ENCODE peak calls at places on chromosomes 3 and 15, in six cellular contexts. One of them, this sample, is unnamed.

GRCh38 chr3:169661567-169662214 is 1.8 kb downstream of the MECOM start:
- DNase-seq in CD8-positive, alpha-beta memory T cell: no peak
- DNase-seq in amygdala: no peak
- DNase-seq in activated T-cell treated with anti-CD3 and anti-CD28 coated beads for 48 hours: no peak
- DNase-seq in GM12891: no peak
- DNase-seq in T-helper 9 cell: no peak
- DNase-seq in this sample: no peak

GRCh38 chr3:13005301-13005700 is 67.9 kb downstream of the IQSEC1 start:
- DNase-seq in activated T-cell treated with anti-CD3 and anti-CD28 coated beads for 48 hours: no peak
- DNase-seq in CD8-positive, alpha-beta memory T cell: no peak
- DNase-seq in amygdala: no peak
- DNase-seq in GM12891: no peak
- DNase-seq in T-helper 9 cell: no peak
- DNase-seq in this sample: no peak

GRCh38 chr15:75067123-75067854 is 43.9 kb downstream of the PPCDC start:
- DNase-seq in T-helper 9 cell: no peak
- DNase-seq in amygdala: no peak
- DNase-seq in GM12891: no peak
- DNase-seq in CD8-positive, alpha-beta memory T cell: peak
- DNase-seq in activated T-cell treated with anti-CD3 and anti-CD28 coated beads for 48 hours: no peak
- DNase-seq in this sample: no peak

GRCh38 chr15:66901336-66902100 is 163.9 kb upstream of the SMAD3 start:
- DNase-seq in amygdala: no peak
- DNase-seq in activated T-cell treated with anti-CD3 and anti-CD28 coated beads for 48 hours: no peak
- DNase-seq in GM12891: no peak
- DNase-seq in CD8-positive, alpha-beta memory T cell: no peak
- DNase-seq in T-helper 9 cell: no peak
- DNase-seq in this sample: no peak

GRCh38 chr3:3200632-3201212 is 21.2 kb upstream of the CRBN start:
- DNase-seq in T-helper 9 cell: no peak
- DNase-seq in activated T-cell treated with anti-CD3 and anti-CD28 coated beads for 48 hours: no peak
- DNase-seq in GM12891: no peak
- DNase-seq in amygdala: no peak
- DNase-seq in CD8-positive, alpha-beta memory T cell: no peak
- DNase-seq in this sample: peak

GRCh38 chr3:161766301-161766700 is 269.7 kb downstream of the OTOL1 start:
- DNase-seq in amygdala: no peak
- DNase-seq in T-helper 9 cell: no peak
- DNase-seq in activated T-cell treated with anti-CD3 and anti-CD28 coated beads for 48 hours: no peak
- DNase-seq in CD8-positive, alpha-beta memory T cell: no peak
- DNase-seq in GM12891: no peak
- DNase-seq in this sample: no peak

GRCh38 chr15:63990449-63990848 is 55.8 kb downstream of the DAPK2 start:
- DNase-seq in T-helper 9 cell: no peak
- DNase-seq in activated T-cell treated with anti-CD3 and anti-CD28 coated beads for 48 hours: no peak
- DNase-seq in GM12891: no peak
- DNase-seq in amygdala: no peak
- DNase-seq in CD8-positive, alpha-beta memory T cell: no peak
- DNase-seq in this sample: no peak

GRCh38 chr3:107117922-107118576 is 259.2 kb upstream of the CCDC54 start:
- DNase-seq in T-helper 9 cell: no peak
- DNase-seq in activated T-cell treated with anti-CD3 and anti-CD28 coated beads for 48 hours: no peak
- DNase-seq in amygdala: peak
- DNase-seq in CD8-positive, alpha-beta memory T cell: no peak
- DNase-seq in GM12891: peak
- DNase-seq in this sample: peak

GRCh38 chr3:13072239-13073041 is 789 bp downstream of the IQSEC1 start:
- DNase-seq in GM12891: no peak
- DNase-seq in T-helper 9 cell: no peak
- DNase-seq in CD8-positive, alpha-beta memory T cell: no peak
- DNase-seq in activated T-cell treated with anti-CD3 and anti-CD28 coated beads for 48 hours: no peak
- DNase-seq in amygdala: peak
- DNase-seq in this sample: peak

GRCh38 chr15:68427961-68428360 is 4.0 kb downstream of the ITGA11 start:
- DNase-seq in amygdala: no peak
- DNase-seq in CD8-positive, alpha-beta memory T cell: no peak
- DNase-seq in T-helper 9 cell: no peak
- DNase-seq in activated T-cell treated with anti-CD3 and anti-CD28 coated beads for 48 hours: no peak
- DNase-seq in GM12891: no peak
- DNase-seq in this sample: no peak

GRCh38 chr3:94114667-94115066 is 51.8 kb downstream of the NSUN3 start:
- DNase-seq in T-helper 9 cell: no peak
- DNase-seq in activated T-cell treated with anti-CD3 and anti-CD28 coated beads for 48 hours: no peak
- DNase-seq in amygdala: no peak
- DNase-seq in CD8-positive, alpha-beta memory T cell: no peak
- DNase-seq in GM12891: no peak
- DNase-seq in this sample: no peak

GRCh38 chr3:58231666-58232065 is 5.9 kb upstream of the ABHD6 start:
- DNase-seq in T-helper 9 cell: no peak
- DNase-seq in CD8-positive, alpha-beta memory T cell: no peak
- DNase-seq in GM12891: no peak
- DNase-seq in activated T-cell treated with anti-CD3 and anti-CD28 coated beads for 48 hours: no peak
- DNase-seq in amygdala: no peak
- DNase-seq in this sample: no peak

GRCh38 chr3:57161915-57162314 is 3.2 kb downstream of the IL17RD start:
- DNase-seq in GM12891: no peak
- DNase-seq in activated T-cell treated with anti-CD3 and anti-CD28 coated beads for 48 hours: no peak
- DNase-seq in T-helper 9 cell: no peak
- DNase-seq in amygdala: no peak
- DNase-seq in CD8-positive, alpha-beta memory T cell: no peak
- DNase-seq in this sample: no peak

GRCh38 chr3:44893097-44893496 is 18.7 kb downstream of the TGM4 start:
- DNase-seq in T-helper 9 cell: no peak
- DNase-seq in GM12891: no peak
- DNase-seq in amygdala: no peak
- DNase-seq in activated T-cell treated with anti-CD3 and anti-CD28 coated beads for 48 hours: no peak
- DNase-seq in CD8-positive, alpha-beta memory T cell: no peak
- DNase-seq in this sample: no peak

GRCh38 chr15:52415628-52416027 is 113.1 kb downstream of the MYO5A start:
- DNase-seq in GM12891: no peak
- DNase-seq in activated T-cell treated with anti-CD3 and anti-CD28 coated beads for 48 hours: no peak
- DNase-seq in T-helper 9 cell: no peak
- DNase-seq in CD8-positive, alpha-beta memory T cell: no peak
- DNase-seq in amygdala: no peak
- DNase-seq in this sample: no peak

GRCh38 chr3:134859341-134859740 is 64.3 kb downstream of the EPHB1 start:
- DNase-seq in GM12891: no peak
- DNase-seq in activated T-cell treated with anti-CD3 and anti-CD28 coated beads for 48 hours: no peak
- DNase-seq in CD8-positive, alpha-beta memory T cell: no peak
- DNase-seq in amygdala: no peak
- DNase-seq in T-helper 9 cell: no peak
- DNase-seq in this sample: no peak

GRCh38 chr3:171842864-171843511 is at the start of gene TMEM212:
- DNase-seq in activated T-cell treated with anti-CD3 and anti-CD28 coated beads for 48 hours: no peak
- DNase-seq in T-helper 9 cell: no peak
- DNase-seq in CD8-positive, alpha-beta memory T cell: no peak
- DNase-seq in GM12891: no peak
- DNase-seq in amygdala: no peak
- DNase-seq in this sample: no peak

GRCh38 chr15:78638658-78639314 is 2.2 kb downstream of the CHRNB4 start:
- DNase-seq in activated T-cell treated with anti-CD3 and anti-CD28 coated beads for 48 hours: no peak
- DNase-seq in T-helper 9 cell: peak
- DNase-seq in amygdala: no peak
- DNase-seq in GM12891: peak
- DNase-seq in CD8-positive, alpha-beta memory T cell: no peak
- DNase-seq in this sample: no peak

GRCh38 chr3:192212979-192213378 is 514.4 kb downstream of the FGF12 start:
- DNase-seq in T-helper 9 cell: no peak
- DNase-seq in amygdala: no peak
- DNase-seq in activated T-cell treated with anti-CD3 and anti-CD28 coated beads for 48 hours: no peak
- DNase-seq in CD8-positive, alpha-beta memory T cell: no peak
- DNase-seq in GM12891: no peak
- DNase-seq in this sample: no peak

GRCh38 chr3:140093742-140094141 is 158.8 kb downstream of the CLSTN2 start:
- DNase-seq in activated T-cell treated with anti-CD3 and anti-CD28 coated beads for 48 hours: no peak
- DNase-seq in GM12891: no peak
- DNase-seq in CD8-positive, alpha-beta memory T cell: no peak
- DNase-seq in T-helper 9 cell: no peak
- DNase-seq in amygdala: no peak
- DNase-seq in this sample: no peak

GRCh38 chr15:79640206-79640605 is 208.1 kb downstream of the MINAR1 start:
- DNase-seq in CD8-positive, alpha-beta memory T cell: no peak
- DNase-seq in amygdala: no peak
- DNase-seq in activated T-cell treated with anti-CD3 and anti-CD28 coated beads for 48 hours: no peak
- DNase-seq in T-helper 9 cell: no peak
- DNase-seq in GM12891: no peak
- DNase-seq in this sample: no peak

GRCh38 chr15:61339526-61339925 is 110.4 kb upstream of the RORA start:
- DNase-seq in activated T-cell treated with anti-CD3 and anti-CD28 coated beads for 48 hours: no peak
- DNase-seq in GM12891: no peak
- DNase-seq in amygdala: no peak
- DNase-seq in T-helper 9 cell: no peak
- DNase-seq in CD8-positive, alpha-beta memory T cell: no peak
- DNase-seq in this sample: no peak

GRCh38 chr15:59688383-59688887 is 685 bp downstream of the BNIP2 start:
- DNase-seq in CD8-positive, alpha-beta memory T cell: no peak
- DNase-seq in T-helper 9 cell: no peak
- DNase-seq in activated T-cell treated with anti-CD3 and anti-CD28 coated beads for 48 hours: no peak
- DNase-seq in amygdala: no peak
- DNase-seq in GM12891: no peak
- DNase-seq in this sample: no peak

GRCh38 chr3:106589306-106589942 is 720.6 kb upstream of the CBLB start:
- DNase-seq in activated T-cell treated with anti-CD3 and anti-CD28 coated beads for 48 hours: peak
- DNase-seq in GM12891: no peak
- DNase-seq in amygdala: no peak
- DNase-seq in T-helper 9 cell: no peak
- DNase-seq in CD8-positive, alpha-beta memory T cell: no peak
- DNase-seq in this sample: no peak

GRCh38 chr3:172213765-172214358 is 174.5 kb downstream of the FNDC3B start:
- DNase-seq in GM12891: no peak
- DNase-seq in activated T-cell treated with anti-CD3 and anti-CD28 coated beads for 48 hours: no peak
- DNase-seq in amygdala: no peak
- DNase-seq in CD8-positive, alpha-beta memory T cell: no peak
- DNase-seq in T-helper 9 cell: no peak
- DNase-seq in this sample: no peak

GRCh38 chr15:70289191-70289955 is 191.7 kb upstream of the TLE3 start:
- DNase-seq in GM12891: no peak
- DNase-seq in activated T-cell treated with anti-CD3 and anti-CD28 coated beads for 48 hours: no peak
- DNase-seq in CD8-positive, alpha-beta memory T cell: no peak
- DNase-seq in T-helper 9 cell: no peak
- DNase-seq in amygdala: no peak
- DNase-seq in this sample: no peak

GRCh38 chr3:1087066-1087555 is 5.7 kb upstream of the CNTN6 start:
- DNase-seq in T-helper 9 cell: no peak
- DNase-seq in amygdala: no peak
- DNase-seq in CD8-positive, alpha-beta memory T cell: no peak
- DNase-seq in activated T-cell treated with anti-CD3 and anti-CD28 coated beads for 48 hours: no peak
- DNase-seq in GM12891: no peak
- DNase-seq in this sample: no peak

GRCh38 chr15:41917767-41918430 is 24.0 kb upstream of the SPTBN5 start:
- DNase-seq in T-helper 9 cell: no peak
- DNase-seq in activated T-cell treated with anti-CD3 and anti-CD28 coated beads for 48 hours: no peak
- DNase-seq in CD8-positive, alpha-beta memory T cell: no peak
- DNase-seq in amygdala: no peak
- DNase-seq in GM12891: no peak
- DNase-seq in this sample: no peak

GRCh38 chr3:128933922-128934253 is 54.5 kb downstream of the ACAD9 start:
- DNase-seq in T-helper 9 cell: no peak
- DNase-seq in amygdala: no peak
- DNase-seq in activated T-cell treated with anti-CD3 and anti-CD28 coated beads for 48 hours: no peak
- DNase-seq in GM12891: no peak
- DNase-seq in CD8-positive, alpha-beta memory T cell: no peak
- DNase-seq in this sample: no peak

GRCh38 chr3:120560304-120561250 is 35.6 kb upstream of the NDUFB4 start:
- DNase-seq in T-helper 9 cell: no peak
- DNase-seq in CD8-positive, alpha-beta memory T cell: no peak
- DNase-seq in GM12891: no peak
- DNase-seq in amygdala: no peak
- DNase-seq in activated T-cell treated with anti-CD3 and anti-CD28 coated beads for 48 hours: no peak
- DNase-seq in this sample: no peak

GRCh38 chr3:153927107-153927506 is 194.1 kb upstream of the ARHGEF26 start:
- DNase-seq in CD8-positive, alpha-beta memory T cell: no peak
- DNase-seq in amygdala: no peak
- DNase-seq in T-helper 9 cell: no peak
- DNase-seq in GM12891: no peak
- DNase-seq in activated T-cell treated with anti-CD3 and anti-CD28 coated beads for 48 hours: no peak
- DNase-seq in this sample: no peak

GRCh38 chr3:119898478-119899177 is 116.7 kb downstream of the NR1I2 start:
- DNase-seq in CD8-positive, alpha-beta memory T cell: no peak
- DNase-seq in T-helper 9 cell: no peak
- DNase-seq in GM12891: no peak
- DNase-seq in activated T-cell treated with anti-CD3 and anti-CD28 coated beads for 48 hours: no peak
- DNase-seq in amygdala: no peak
- DNase-seq in this sample: no peak

GRCh38 chr3:10371167-10371566 is 50.3 kb upstream of the SEC13 start:
- DNase-seq in GM12891: no peak
- DNase-seq in amygdala: no peak
- DNase-seq in CD8-positive, alpha-beta memory T cell: no peak
- DNase-seq in activated T-cell treated with anti-CD3 and anti-CD28 coated beads for 48 hours: no peak
- DNase-seq in T-helper 9 cell: no peak
- DNase-seq in this sample: no peak

GRCh38 chr15:25245801-25246622 is 192.8 kb downstream of the UBE3A start:
- DNase-seq in GM12891: no peak
- DNase-seq in CD8-positive, alpha-beta memory T cell: no peak
- DNase-seq in T-helper 9 cell: no peak
- DNase-seq in activated T-cell treated with anti-CD3 and anti-CD28 coated beads for 48 hours: no peak
- DNase-seq in amygdala: no peak
- DNase-seq in this sample: no peak

GRCh38 chr3:113092746-113093145 is 102.0 kb downstream of the GTPBP8 start:
- DNase-seq in T-helper 9 cell: no peak
- DNase-seq in GM12891: no peak
- DNase-seq in CD8-positive, alpha-beta memory T cell: no peak
- DNase-seq in amygdala: no peak
- DNase-seq in activated T-cell treated with anti-CD3 and anti-CD28 coated beads for 48 hours: no peak
- DNase-seq in this sample: no peak